ENCODE peak calls at places on chromosomes 1 and 21, in ten cellular contexts. J is HT1080, P is NCI-H345, R is aorta, Q is cardiac muscle cell, Z is HT-29, V is pancreas, F is KBM-7, L is heart left ventricle, X is nephron progenitor cell. I is an unnamed sample.

GRCh38 chr1:222065234-222065633 is 323.3 kb upstream of the DUSP10 start:
- DNase-seq in J (no peak), P (no peak), R (no peak), Q (no peak), Z (no peak), V (no peak), F (no peak), L (no peak), X (no peak), I (no peak)

GRCh38 chr21:44013380-44014088 is 1.4 kb downstream of the TRAPPC10 start:
- DNase-seq in J (no peak), P (peak), R (no peak), Q (no peak), Z (peak), V (no peak), F (peak), L (no peak), X (no peak), I (peak)

GRCh38 chr1:29236993-29237905 is 927 bp downstream of the PTPRU start:
- DNase-seq in J (peak), P (peak), R (peak), Q (peak), Z (no peak), V (peak), F (peak), L (peak), X (peak), I (peak)

GRCh38 chr1:169891539-169891885 is 2.2 kb downstream of the SCYL3 start:
- DNase-seq in J (no peak), P (no peak), R (no peak), Q (no peak), Z (no peak), V (no peak), F (no peak), L (no peak), X (no peak), I (no peak)

GRCh38 chr1:183270541-183271141 is 84.6 kb downstream of the LAMC2 start:
- DNase-seq in J (peak), P (no peak), R (no peak), Q (no peak), Z (no peak), V (no peak), F (no peak), L (peak), X (no peak), I (no peak)

GRCh38 chr1:40432644-40433385 is 17.5 kb upstream of the ZFP69B start:
- DNase-seq in J (no peak), P (no peak), R (no peak), Q (no peak), Z (no peak), V (no peak), F (no peak), L (no peak), X (no peak), I (no peak)

GRCh38 chr1:10909697-10910489 is 102.6 kb upstream of the TARDBP start:
- DNase-seq in J (peak), P (peak), R (peak), Q (peak), Z (peak), V (peak), F (peak), L (peak), X (peak), I (peak)

GRCh38 chr1:46539968-46540367 is 11.5 kb downstream of the KNCN start:
- DNase-seq in J (peak), P (no peak), R (no peak), Q (no peak), Z (no peak), V (no peak), F (no peak), L (no peak), X (no peak), I (no peak)

GRCh38 chr1:181251001-181251712 is 162.7 kb downstream of the IER5 start:
- DNase-seq in J (peak), P (peak), R (no peak), Q (no peak), Z (peak), V (no peak), F (no peak), L (no peak), X (no peak), I (no peak)

GRCh38 chr1:46798820-46799219 is at the start of gene CYP4B1:
- DNase-seq in J (no peak), P (no peak), R (peak), Q (no peak), Z (no peak), V (no peak), F (no peak), L (peak), X (no peak), I (no peak)

GRCh38 chr1:241810769-241811402 is 37.1 kb upstream of the EXO1 start:
- DNase-seq in J (no peak), P (no peak), R (no peak), Q (no peak), Z (no peak), V (no peak), F (no peak), L (no peak), X (no peak), I (no peak)

GRCh38 chr21:46585191-46585953 is 19.5 kb downstream of the S100B start:
- DNase-seq in J (no peak), P (peak), R (no peak), Q (no peak), Z (peak), V (no peak), F (no peak), L (no peak), X (no peak), I (no peak)

GRCh38 chr1:71343686-71344416 is 263.0 kb upstream of the ZRANB2 start:
- DNase-seq in J (no peak), P (no peak), R (no peak), Q (no peak), Z (peak), V (no peak), F (peak), L (no peak), X (no peak), I (no peak)

GRCh38 chr1:16139473-16139962 is 16.4 kb downstream of the EPHA2 start:
- DNase-seq in J (peak), P (no peak), R (no peak), Q (no peak), Z (peak), V (no peak), F (no peak), L (no peak), X (no peak), I (no peak)

GRCh38 chr1:100538935-100539835 is 1.2 kb downstream of the GPR88 start:
- DNase-seq in J (peak), P (peak), R (peak), Q (peak), Z (no peak), V (peak), F (peak), L (peak), X (peak), I (peak)

GRCh38 chr21:27412530-27412929 is 445.6 kb upstream of the ADAMTS5 start:
- DNase-seq in J (no peak), P (no peak), R (no peak), Q (no peak), Z (no peak), V (no peak), F (no peak), L (no peak), X (no peak), I (no peak)

GRCh38 chr1:177479600-177479999 is 308.8 kb downstream of the BRINP2 start:
- DNase-seq in J (no peak), P (no peak), R (no peak), Q (no peak), Z (no peak), V (no peak), F (no peak), L (no peak), X (no peak), I (no peak)

GRCh38 chr21:28240586-28240985 is 752.1 kb downstream of the LTN1 start:
- DNase-seq in J (no peak), P (no peak), R (no peak), Q (no peak), Z (no peak), V (no peak), F (no peak), L (no peak), X (no peak), I (no peak)

GRCh38 chr1:175750366-175751111 is 7.1 kb upstream of the TNR start:
- DNase-seq in J (no peak), P (no peak), R (no peak), Q (peak), Z (no peak), V (no peak), F (no peak), L (no peak), X (no peak), I (no peak)